ENCODE peak calls at places on chromosomes 1 and 21, in six cellular contexts. One of them, this sample, is unnamed.
A peak's percentile ranks its signal among the peaks of the same experiment; 100 is the strongest.

GRCh38 chr1:70963374-70963773 is 84.2 kb downstream of the PTGER3 start:
- DNase-seq in endodermal cell: peak; percentile 49
- DNase-seq in HFFc6: no peak
- DNase-seq in H9: peak; percentile 34
- DNase-seq in MM.1S: no peak
- DNase-seq in A549: no peak
- DNase-seq in this sample: peak; percentile 29

GRCh38 chr1:221263831-221264767 is 384.9 kb downstream of the HLX start:
- DNase-seq in endodermal cell: peak; percentile 87
- DNase-seq in HFFc6: peak; percentile 93
- DNase-seq in A549: peak; percentile 43
- DNase-seq in H9: peak; percentile 73
- DNase-seq in MM.1S: peak; percentile 84
- DNase-seq in this sample: peak; percentile 85

GRCh38 chr1:244218220-244218619 is 167.1 kb downstream of the ZBTB18 start:
- DNase-seq in endodermal cell: no peak
- DNase-seq in H9: no peak
- DNase-seq in A549: no peak
- DNase-seq in MM.1S: no peak
- DNase-seq in HFFc6: no peak
- DNase-seq in this sample: no peak

GRCh38 chr1:201336711-201337450 is 40.6 kb downstream of the TNNT2 start:
- DNase-seq in MM.1S: no peak
- DNase-seq in H9: no peak
- DNase-seq in endodermal cell: no peak
- DNase-seq in A549: no peak
- DNase-seq in HFFc6: no peak
- DNase-seq in this sample: no peak

GRCh38 chr1:90348934-90349333 is 354.0 kb downstream of the ZNF326 start:
- DNase-seq in H9: no peak
- DNase-seq in HFFc6: no peak
- DNase-seq in A549: no peak
- DNase-seq in MM.1S: no peak
- DNase-seq in endodermal cell: no peak
- DNase-seq in this sample: no peak

GRCh38 chr1:3011631-3012510 is 9.4 kb upstream of the ACTRT2 start:
- DNase-seq in MM.1S: no peak
- DNase-seq in endodermal cell: no peak
- DNase-seq in A549: no peak
- DNase-seq in HFFc6: no peak
- DNase-seq in H9: no peak
- DNase-seq in this sample: no peak

GRCh38 chr1:15343729-15344128 is 66.0 kb upstream of the EFHD2 start:
- DNase-seq in A549: no peak
- DNase-seq in HFFc6: no peak
- DNase-seq in H9: no peak
- DNase-seq in MM.1S: no peak
- DNase-seq in endodermal cell: no peak
- DNase-seq in this sample: peak; percentile 47

GRCh38 chr1:164787834-164788231 is 228.8 kb downstream of the PBX1 start:
- DNase-seq in MM.1S: no peak
- DNase-seq in A549: no peak
- DNase-seq in endodermal cell: peak; percentile 63
- DNase-seq in H9: no peak
- DNase-seq in HFFc6: no peak
- DNase-seq in this sample: peak; percentile 41

GRCh38 chr1:24888061-24888970 is 41.8 kb downstream of the RUNX3 start:
- DNase-seq in endodermal cell: no peak
- DNase-seq in A549: no peak
- DNase-seq in HFFc6: no peak
- DNase-seq in MM.1S: no peak
- DNase-seq in H9: no peak
- DNase-seq in this sample: no peak

GRCh38 chr1:235063068-235063765 is 65.4 kb downstream of the TOMM20 start:
- DNase-seq in H9: no peak
- DNase-seq in A549: no peak
- DNase-seq in HFFc6: no peak
- DNase-seq in MM.1S: peak; percentile 55
- DNase-seq in endodermal cell: no peak
- DNase-seq in this sample: no peak

GRCh38 chr1:16145988-16146887 is 9.6 kb downstream of the EPHA2 start:
- DNase-seq in endodermal cell: peak; percentile 97
- DNase-seq in HFFc6: peak; percentile 88
- DNase-seq in H9: peak; percentile 93
- DNase-seq in A549: peak; percentile 82
- DNase-seq in MM.1S: no peak
- DNase-seq in this sample: peak; percentile 95

GRCh38 chr1:73839922-73840321 is 358.1 kb downstream of the LRRIQ3 start:
- DNase-seq in HFFc6: no peak
- DNase-seq in H9: no peak
- DNase-seq in A549: no peak
- DNase-seq in MM.1S: peak; percentile 39
- DNase-seq in endodermal cell: peak; percentile 68
- DNase-seq in this sample: peak; percentile 49

GRCh38 chr1:109274533-109275476 is 8.1 kb downstream of the PSRC1 start:
- DNase-seq in HFFc6: peak; percentile 55
- DNase-seq in endodermal cell: peak; percentile 64
- DNase-seq in H9: no peak
- DNase-seq in MM.1S: no peak
- DNase-seq in A549: peak; percentile 76
- DNase-seq in this sample: no peak

GRCh38 chr1:200837931-200838571 is 34.7 kb upstream of the GPR25 start:
- DNase-seq in A549: no peak
- DNase-seq in endodermal cell: no peak
- DNase-seq in H9: no peak
- DNase-seq in HFFc6: peak; percentile 27
- DNase-seq in MM.1S: peak; percentile 58
- DNase-seq in this sample: no peak

GRCh38 chr1:48718696-48719095 is 58.0 kb downstream of the BEND5 start:
- DNase-seq in H9: no peak
- DNase-seq in MM.1S: no peak
- DNase-seq in endodermal cell: no peak
- DNase-seq in HFFc6: no peak
- DNase-seq in A549: no peak
- DNase-seq in this sample: no peak

GRCh38 chr1:170414989-170415733 is 116.8 kb upstream of the GORAB start:
- DNase-seq in MM.1S: no peak
- DNase-seq in endodermal cell: no peak
- DNase-seq in A549: no peak
- DNase-seq in H9: no peak
- DNase-seq in HFFc6: no peak
- DNase-seq in this sample: no peak

GRCh38 chr1:156813750-156814570 is 2.7 kb downstream of the SH2D2A start:
- DNase-seq in endodermal cell: peak; percentile 93
- DNase-seq in A549: peak; percentile 73
- DNase-seq in H9: peak; percentile 87
- DNase-seq in MM.1S: peak; percentile 67
- DNase-seq in HFFc6: no peak
- DNase-seq in this sample: peak; percentile 94

GRCh38 chr1:172356620-172357019 is 63.9 kb upstream of the C1orf105 start:
- DNase-seq in endodermal cell: no peak
- DNase-seq in A549: peak; percentile 44
- DNase-seq in H9: no peak
- DNase-seq in MM.1S: no peak
- DNase-seq in HFFc6: peak; percentile 83
- DNase-seq in this sample: no peak

GRCh38 chr21:36471254-36471723 is 8.6 kb downstream of the CLDN14 start:
- DNase-seq in MM.1S: no peak
- DNase-seq in HFFc6: peak; percentile 9
- DNase-seq in endodermal cell: no peak
- DNase-seq in H9: no peak
- DNase-seq in A549: peak; percentile 58
- DNase-seq in this sample: no peak

GRCh38 chr1:9628541-9629444 is 22.7 kb upstream of the PIK3CD start:
- DNase-seq in H9: no peak
- DNase-seq in A549: no peak
- DNase-seq in HFFc6: no peak
- DNase-seq in MM.1S: no peak
- DNase-seq in endodermal cell: no peak
- DNase-seq in this sample: no peak

GRCh38 chr1:9263276-9263855 is 28.8 kb downstream of the H6PD start:
- DNase-seq in endodermal cell: no peak
- DNase-seq in A549: no peak
- DNase-seq in H9: no peak
- DNase-seq in MM.1S: no peak
- DNase-seq in HFFc6: no peak
- DNase-seq in this sample: no peak

GRCh38 chr1:243605604-243606003 is 244.4 kb downstream of the AKT3 start:
- DNase-seq in HFFc6: no peak
- DNase-seq in MM.1S: no peak
- DNase-seq in A549: no peak
- DNase-seq in endodermal cell: no peak
- DNase-seq in H9: no peak
- DNase-seq in this sample: no peak

GRCh38 chr1:64965239-64966157 is 851 bp downstream of the JAK1 start:
- DNase-seq in MM.1S: peak; percentile 86
- DNase-seq in H9: peak; percentile 45
- DNase-seq in endodermal cell: peak; percentile 84
- DNase-seq in A549: peak; percentile 25
- DNase-seq in HFFc6: peak; percentile 21
- DNase-seq in this sample: peak; percentile 74

GRCh38 chr1:7561331-7561921 is 209.7 kb upstream of the VAMP3 start:
- DNase-seq in HFFc6: no peak
- DNase-seq in endodermal cell: peak; percentile 94
- DNase-seq in A549: no peak
- DNase-seq in H9: peak; percentile 89
- DNase-seq in MM.1S: no peak
- DNase-seq in this sample: peak; percentile 80
- TF ChIP-seq CTCF in HFFc6: peak; percentile 60
- TF ChIP-seq CTCF in endodermal cell: peak; percentile 85
- TF ChIP-seq CTCF in A549: no peak
- TF ChIP-seq CTCF in H9: peak; percentile 83
- TF ChIP-seq CTCF in MM.1S: peak; percentile 19
- TF ChIP-seq CTCF in this sample: peak; percentile 63

GRCh38 chr1:229736376-229736775 is 110.3 kb downstream of the URB2 start:
- DNase-seq in HFFc6: no peak
- DNase-seq in H9: no peak
- DNase-seq in A549: no peak
- DNase-seq in MM.1S: no peak
- DNase-seq in endodermal cell: no peak
- DNase-seq in this sample: no peak

GRCh38 chr1:229730573-229730972 is 104.5 kb downstream of the URB2 start:
- DNase-seq in HFFc6: no peak
- DNase-seq in MM.1S: no peak
- DNase-seq in A549: no peak
- DNase-seq in endodermal cell: no peak
- DNase-seq in H9: no peak
- DNase-seq in this sample: no peak
- TF ChIP-seq CTCF in HFFc6: no peak
- TF ChIP-seq CTCF in MM.1S: no peak
- TF ChIP-seq CTCF in A549: no peak
- TF ChIP-seq CTCF in endodermal cell: peak; percentile 38
- TF ChIP-seq CTCF in H9: peak; percentile 20
- TF ChIP-seq CTCF in this sample: peak; percentile 3

GRCh38 chr1:211830330-211831142 is at the start of gene LPGAT1:
- DNase-seq in MM.1S: peak; percentile 77
- DNase-seq in H9: peak; percentile 80
- DNase-seq in A549: peak; percentile 76
- DNase-seq in endodermal cell: peak; percentile 92
- DNase-seq in HFFc6: peak; percentile 33
- DNase-seq in this sample: peak; percentile 82
- TF ChIP-seq CTCF in MM.1S: peak; percentile 55
- TF ChIP-seq CTCF in H9: peak; percentile 67
- TF ChIP-seq CTCF in A549: peak; percentile 83
- TF ChIP-seq CTCF in endodermal cell: peak; percentile 75
- TF ChIP-seq CTCF in HFFc6: peak; percentile 84
- TF ChIP-seq CTCF in this sample: peak; percentile 32

GRCh38 chr1:52296345-52296744 is 69.7 kb downstream of the CC2D1B start:
- DNase-seq in endodermal cell: peak; percentile 49
- DNase-seq in MM.1S: peak; percentile 65
- DNase-seq in A549: peak; percentile 36
- DNase-seq in H9: no peak
- DNase-seq in HFFc6: peak; percentile 65
- DNase-seq in this sample: peak; percentile 69
- TF ChIP-seq CTCF in endodermal cell: peak; percentile 86
- TF ChIP-seq CTCF in MM.1S: peak; percentile 69
- TF ChIP-seq CTCF in A549: peak; percentile 63
- TF ChIP-seq CTCF in H9: peak; percentile 78
- TF ChIP-seq CTCF in HFFc6: peak; percentile 88
- TF ChIP-seq CTCF in this sample: peak; percentile 81

DNA sequence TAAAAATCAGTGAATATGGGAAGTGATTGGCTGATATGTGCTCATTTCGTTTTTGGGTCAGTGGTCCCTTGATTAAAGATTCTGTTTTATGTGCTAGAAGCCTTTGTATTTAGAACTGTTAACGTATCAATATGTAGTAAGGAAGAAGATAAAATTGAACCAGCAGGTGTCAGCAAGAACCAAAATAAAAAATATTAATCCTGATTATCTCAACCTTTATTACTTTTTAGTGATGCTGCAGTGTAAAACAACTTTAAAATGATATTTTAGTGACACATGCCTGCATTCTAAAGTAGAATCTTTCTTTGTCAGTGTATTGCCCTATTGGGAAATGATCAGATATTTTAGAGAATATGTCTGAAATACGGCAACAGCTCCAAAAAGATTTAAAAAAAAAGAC is 49.5 kb downstream of the NEK7 start:
- DNase-seq in A549: no peak
- DNase-seq in HFFc6: no peak
- DNase-seq in MM.1S: no peak
- DNase-seq in endodermal cell: no peak
- DNase-seq in H9: no peak
- DNase-seq in this sample: no peak
- TF ChIP-seq CTCF in A549: no peak
- TF ChIP-seq CTCF in HFFc6: no peak
- TF ChIP-seq CTCF in MM.1S: no peak
- TF ChIP-seq CTCF in endodermal cell: no peak
- TF ChIP-seq CTCF in H9: no peak
- TF ChIP-seq CTCF in this sample: no peak

GRCh38 chr1:155172732-155173477 is at the start of gene KRTCAP2:
- DNase-seq in A549: peak; percentile 97
- DNase-seq in MM.1S: peak; percentile 99
- DNase-seq in endodermal cell: peak; percentile 98
- DNase-seq in H9: peak; percentile 97
- DNase-seq in HFFc6: peak; percentile 95
- DNase-seq in this sample: peak; percentile 98
- TF ChIP-seq CTCF in A549: peak; percentile 90
- TF ChIP-seq CTCF in MM.1S: peak; percentile 99
- TF ChIP-seq CTCF in endodermal cell: peak; percentile 94
- TF ChIP-seq CTCF in H9: peak; percentile 94
- TF ChIP-seq CTCF in HFFc6: peak; percentile 94
- TF ChIP-seq CTCF in this sample: peak; percentile 97

This sample was measured in GM23338.